ENCODE peak calls at places on chromosomes 1 and 21, in five cellular contexts. B is OCI-LY7, D is GM12865, O is progenitor cell of endocrine pancreas, A is activated B cell treated with CpG ODN at 0.5 μM for 24 hours. P is an unnamed sample.

GRCh38 chr1:88021529-88021928 is 662.5 kb upstream of the PKN2 start:
- DNase-seq in A (no peak), B (no peak), O (no peak), D (no peak), P (no peak)

GRCh38 chr1:21822349-21822748 is 10.3 kb downstream of the LDLRAD2 start:
- DNase-seq in B (no peak), A (no peak), O (no peak), D (no peak), P (no peak)

GRCh38 chr1:204408074-204408507 is 3.5 kb downstream of the PPP1R15B start:
- DNase-seq in O (no peak), B (no peak), D (peak; percentile 23), A (no peak), P (peak; percentile 78)

GRCh38 chr1:28510350-28511223 is 4.7 kb downstream of the RCC1 start:
- DNase-seq in O (no peak), B (peak; percentile 49), D (peak; percentile 84), A (no peak), P (no peak)

GRCh38 chr1:57067863-57068262 is 102.0 kb upstream of the C8B start:
- DNase-seq in O (no peak), D (no peak), B (no peak), A (no peak), P (no peak)

GRCh38 chr1:110125810-110126209 is 13.6 kb downstream of the UBL4B start:
- DNase-seq in B (no peak), D (no peak), A (no peak), O (no peak), P (no peak)

GRCh38 chr1:110916669-110917306 is 43.8 kb downstream of the CD53 start:
- DNase-seq in B (no peak), O (no peak), D (peak; percentile 68), A (no peak), P (no peak)

GRCh38 chr1:117658676-117659075 is 52.8 kb downstream of the TENT5C start:
- DNase-seq in D (peak; percentile 89), O (no peak), B (peak; percentile 93), A (no peak), P (no peak)

GRCh38 chr1:98749152-98749756 is 87.7 kb downstream of the SNX7 start:
- DNase-seq in O (no peak), D (peak; percentile 5), A (no peak), B (peak; percentile 37), P (no peak)

GRCh38 chr1:231338270-231339128 is at the start of gene SPRTN:
- DNase-seq in D (peak; percentile 3), O (no peak), B (peak; percentile 24), A (no peak), P (no peak)

GRCh38 chr21:14405225-14405624 is 22.3 kb upstream of the HSPA13 start:
- DNase-seq in D (no peak), O (no peak), B (no peak), A (no peak), P (no peak)

GRCh38 chr1:223443397-223443796 is 50.2 kb downstream of the CCDC185 start:
- DNase-seq in D (no peak), A (no peak), O (no peak), B (no peak), P (no peak)

GRCh38 chr1:228781161-228781771 is 46.0 kb downstream of the RHOU start:
- DNase-seq in O (no peak), D (no peak), A (no peak), B (no peak), P (no peak)

GRCh38 chr21:31855180-31855579 is 17.6 kb upstream of the HUNK start:
- DNase-seq in B (no peak), A (no peak), O (no peak), D (no peak), P (peak; percentile 3)

GRCh38 chr1:44405804-44406743 is 1.0 kb downstream of the RNF220 start:
- DNase-seq in O (peak; percentile 14), D (peak; percentile 16), A (peak; percentile 37), B (no peak), P (no peak)

GRCh38 chr1:210777914-210778313 is 356.0 kb downstream of the KCNH1 start:
- DNase-seq in D (no peak), A (no peak), B (no peak), O (no peak), P (no peak)

GRCh38 chr21:36927718-36928117 is 38.8 kb downstream of the HLCS start:
- DNase-seq in A (peak; percentile 46), D (peak; percentile 82), B (peak; percentile 70), O (peak; percentile 75), P (peak; percentile 92)

GRCh38 chr1:42740756-42741580 is 932 bp upstream of the CLDN19 start:
- DNase-seq in D (no peak), A (no peak), O (no peak), B (no peak), P (no peak)

GRCh38 chr1:39539252-39539790 is 37.3 kb downstream of the PABPC4 start:
- DNase-seq in D (peak; percentile 78), B (peak; percentile 73), O (peak; percentile 36), A (peak; percentile 38), P (no peak)

GRCh38 chr21:39029086-39029772 is 154.0 kb downstream of the PSMG1 start:
- DNase-seq in O (no peak), B (no peak), A (no peak), D (no peak), P (no peak)

GRCh38 chr1:214838351-214838750 is 235.4 kb downstream of the CENPF start:
- DNase-seq in B (no peak), O (no peak), A (no peak), D (no peak), P (no peak)

GRCh38 chr1:41485605-41486004 is 1.1 kb upstream of the EDN2 start:
- DNase-seq in B (no peak), D (no peak), O (no peak), A (no peak), P (no peak)

GRCh38 chr1:56403321-56403720 is 176.0 kb downstream of the PLPP3 start:
- DNase-seq in D (no peak), A (no peak), O (no peak), B (no peak), P (no peak)

GRCh38 chr21:45256021-45256911 is 31.4 kb downstream of the POFUT2 start:
- DNase-seq in B (no peak), A (peak; percentile 4), D (no peak), O (peak; percentile 9), P (peak; percentile 83)

GRCh38 chr1:234921266-234922062 is 207.2 kb downstream of the TOMM20 start:
- DNase-seq in A (no peak), B (no peak), O (no peak), D (no peak), P (no peak)

GRCh38 chr1:52748119-52748518 is 21.9 kb downstream of the ZYG11B start:
- DNase-seq in B (peak; percentile 16), O (no peak), A (no peak), D (no peak), P (no peak)

GRCh38 chr1:37472281-37472680 is 2.1 kb upstream of the ZC3H12A start:
- DNase-seq in O (no peak), B (no peak), A (no peak), D (no peak), P (no peak)

GRCh38 chr1:178294654-178295053 is 200.8 kb downstream of the RASAL2 start:
- DNase-seq in D (no peak), B (no peak), A (no peak), O (no peak), P (no peak)

GRCh38 chr1:3909615-3910014 is 9.5 kb upstream of the C1orf174 start:
- DNase-seq in O (no peak), A (no peak), D (no peak), B (peak; percentile 91), P (no peak)

GRCh38 chr1:33327587-33328325 is 6.9 kb upstream of the A3GALT2 start:
- DNase-seq in O (no peak), B (no peak), A (no peak), D (no peak), P (no peak)

GRCh38 chr1:24735619-24736375 is 9.4 kb upstream of the CLIC4 start:
- DNase-seq in A (no peak), O (no peak), D (no peak), B (peak; percentile 42), P (no peak)

GRCh38 chr1:84834419-84835064 is 58.5 kb downstream of the LPAR3 start:
- DNase-seq in O (no peak), B (no peak), A (no peak), D (no peak), P (no peak)

GRCh38 chr21:37233551-37234146 is 33.5 kb downstream of the VPS26C start:
- DNase-seq in D (no peak), O (no peak), B (no peak), A (no peak), P (no peak)

GRCh38 chr1:208000001-208000400 is 89.1 kb upstream of the CD34 start:
- DNase-seq in A (no peak), O (no peak), D (no peak), B (no peak), P (peak; percentile 59)

GRCh38 chr1:186330758-186331157 is 44.3 kb downstream of the TPR start:
- DNase-seq in O (no peak), D (no peak), B (no peak), A (no peak), P (no peak)
- TF ChIP-seq CTCF in O (peak; percentile 54), D (peak; percentile 23), B (peak; percentile 70), A (no peak), P (peak; percentile 39)

GRCh38 chr1:160942926-160943325 is 11.7 kb downstream of the ITLN2 start:
- DNase-seq in D (no peak), O (no peak), A (no peak), B (peak; percentile 19), P (no peak)
- TF ChIP-seq CTCF in D (peak; percentile 26), O (peak; percentile 19), A (no peak), B (peak; percentile 62), P (no peak)

GRCh38 chr1:179953974-179954493 is 576 bp upstream of the CEP350 start:
- DNase-seq in B (peak; percentile 71), D (peak; percentile 78), O (no peak), A (no peak), P (no peak)
- TF ChIP-seq CTCF in B (peak; percentile 72), D (peak; percentile 29), O (peak; percentile 30), A (no peak), P (peak; percentile 38)

GRCh38 chr1:62394646-62395045 is 42.2 kb upstream of the USP1 start:
- DNase-seq in B (no peak), A (no peak), D (no peak), O (no peak), P (peak; percentile 66)

GRCh38 chr1:62392951-62393350 is 43.9 kb upstream of the USP1 start:
- DNase-seq in A (no peak), D (no peak), O (no peak), B (no peak), P (no peak)

GRCh38 chr1:62389531-62389930 is 47.3 kb upstream of the USP1 start:
- DNase-seq in A (no peak), B (no peak), O (no peak), D (no peak), P (peak; percentile 34)

GRCh38 chr1:62395291-62395690 is 41.6 kb upstream of the USP1 start:
- DNase-seq in B (no peak), D (no peak), O (no peak), A (no peak), P (peak; percentile 62)

GRCh38 chr1:62391369-62391971 is 45.4 kb upstream of the USP1 start:
- DNase-seq in B (peak; percentile 53), A (no peak), O (no peak), D (peak; percentile 25), P (peak; percentile 70)
- TF ChIP-seq CTCF in B (peak; percentile 85), A (no peak), O (peak; percentile 63), D (peak; percentile 53), P (peak; percentile 49)